ENCODE peak calls at places on chromosomes 1 and 21, in eight cellular contexts. D, Z, B, Y, K, I, L and S are unnamed samples.

GRCh38 chr1:74145086-74145485 is 52.9 kb downstream of the LRRIQ3 start:
- DNase-seq in D (no peak), Z (no peak), B (no peak), Y (no peak), K (no peak), I (no peak), L (no peak), S (no peak)

GRCh38 chr1:206467915-206468314 is 2.4 kb upstream of the IKBKE start:
- DNase-seq in D (no peak), Z (no peak), B (peak), Y (peak), K (no peak), I (no peak), L (peak), S (peak)

GRCh38 chr1:90779573-90779972 is 62.5 kb upstream of the BARHL2 start:
- DNase-seq in D (no peak), Z (no peak), B (no peak), Y (no peak), K (no peak), I (no peak), L (no peak), S (no peak)

GRCh38 chr1:229114781-229115417 is 156.0 kb upstream of the RAB4A start:
- DNase-seq in D (no peak), Z (no peak), B (no peak), Y (no peak), K (no peak), I (no peak), L (no peak), S (peak)

GRCh38 chr1:209030454-209031167 is 552.9 kb upstream of the CAMK1G start:
- DNase-seq in D (no peak), Z (no peak), B (no peak), Y (no peak), K (peak), I (no peak), L (peak), S (no peak)

GRCh38 chr1:116375165-116375883 is 2.3 kb downstream of the ATP1A1 start:
- DNase-seq in D (peak), Z (no peak), B (no peak), Y (no peak), K (peak), I (no peak), L (no peak), S (no peak)

GRCh38 chr1:200260587-200261335 is 149.1 kb downstream of the ZNF281 start:
- DNase-seq in D (no peak), Z (no peak), B (peak), Y (no peak), K (no peak), I (no peak), L (no peak), S (no peak)

GRCh38 chr1:63915121-63915520 is 141.3 kb downstream of the ROR1 start:
- DNase-seq in D (no peak), Z (peak), B (peak), Y (no peak), K (no peak), I (no peak), L (no peak), S (peak)

GRCh38 chr21:29684106-29684505 is 255.7 kb downstream of the GRIK1 start:
- DNase-seq in D (no peak), Z (no peak), B (no peak), Y (no peak), K (no peak), I (no peak), L (no peak), S (no peak)

GRCh38 chr1:209733409-209734192 is 22.3 kb upstream of the TRAF3IP3 start:
- DNase-seq in D (peak), Z (no peak), B (peak), Y (no peak), K (no peak), I (no peak), L (no peak), S (peak)

GRCh38 chr21:42495765-42496119 is 282 bp downstream of the RSPH1 start:
- DNase-seq in D (no peak), Z (no peak), B (no peak), Y (no peak), K (peak), I (no peak), L (peak), S (peak)

GRCh38 chr1:113269577-113269976 is 120.7 kb upstream of the MAGI3 start:
- DNase-seq in D (no peak), Z (no peak), B (no peak), Y (no peak), K (no peak), I (no peak), L (no peak), S (no peak)

GRCh38 chr1:111598534-111598933 is 21.1 kb upstream of the RAP1A start:
- DNase-seq in D (no peak), Z (no peak), B (no peak), Y (no peak), K (no peak), I (no peak), L (no peak), S (no peak)

GRCh38 chr1:41537788-41538351 is 53.4 kb upstream of the EDN2 start:
- DNase-seq in D (no peak), Z (no peak), B (peak), Y (peak), K (peak), I (peak), L (peak), S (peak)

GRCh38 chr1:207218512-207219352 is 102.7 kb upstream of the CD55 start:
- DNase-seq in D (peak), Z (no peak), B (no peak), Y (no peak), K (no peak), I (no peak), L (no peak), S (no peak)

GRCh38 chr1:59903136-59903754 is 23.3 kb downstream of the CYP2J2 start:
- DNase-seq in D (no peak), Z (peak), B (peak), Y (peak), K (peak), I (no peak), L (no peak), S (peak)

GRCh38 chr1:70143052-70143659 is 62.2 kb downstream of the LRRC40 start:
- DNase-seq in D (no peak), Z (no peak), B (peak), Y (no peak), K (no peak), I (no peak), L (no peak), S (peak)

GRCh38 chr21:35202431-35202830 is 153.3 kb upstream of the RUNX1 start:
- DNase-seq in D (peak), Z (no peak), B (peak), Y (no peak), K (no peak), I (no peak), L (no peak), S (peak)

GRCh38 chr1:36553591-36554417 is 71.1 kb upstream of the CSF3R start:
- DNase-seq in D (peak), Z (peak), B (peak), Y (peak), K (peak), I (peak), L (peak), S (peak)

GRCh38 chr1:155981266-155982088 is 3.1 kb upstream of the ARHGEF2 start:
- DNase-seq in D (no peak), Z (no peak), B (peak), Y (no peak), K (no peak), I (peak), L (peak), S (peak)

GRCh38 chr21:34762761-34763160 is 94.0 kb downstream of the CLIC6 start:
- DNase-seq in D (no peak), Z (no peak), B (peak), Y (no peak), K (no peak), I (peak), L (no peak), S (peak)

GRCh38 chr1:69737527-69738176 is 169.9 kb downstream of the LRRC7 start:
- DNase-seq in D (peak), Z (peak), B (peak), Y (peak), K (peak), I (peak), L (no peak), S (peak)

GRCh38 chr1:83033682-83034081 is 965.2 kb downstream of the TTLL7 start:
- DNase-seq in D (peak), Z (no peak), B (peak), Y (no peak), K (no peak), I (no peak), L (no peak), S (peak)

GRCh38 chr1:119133987-119134386 is 6.5 kb downstream of the WARS2 start:
- DNase-seq in D (no peak), Z (no peak), B (peak), Y (no peak), K (no peak), I (peak), L (no peak), S (peak)

GRCh38 chr1:40389871-40390560 is 16.5 kb downstream of the SMAP2 start:
- DNase-seq in D (no peak), Z (no peak), B (peak), Y (no peak), K (no peak), I (peak), L (peak), S (peak)

GRCh38 chr1:150106331-150106730 is 38.8 kb downstream of the VPS45 start:
- DNase-seq in D (no peak), Z (no peak), B (no peak), Y (no peak), K (no peak), I (no peak), L (no peak), S (no peak)

GRCh38 chr21:42058631-42059111 is 12.4 kb upstream of the UMODL1 start:
- DNase-seq in D (no peak), Z (no peak), B (no peak), Y (no peak), K (no peak), I (no peak), L (no peak), S (no peak)

GRCh38 chr1:240737268-240737667 is 125.3 kb upstream of the GREM2 start:
- DNase-seq in D (no peak), Z (no peak), B (peak), Y (no peak), K (no peak), I (no peak), L (no peak), S (no peak)

GRCh38 chr1:226697151-226697575 is 41.9 kb downstream of the ITPKB start:
- DNase-seq in D (peak), Z (no peak), B (peak), Y (no peak), K (no peak), I (peak), L (no peak), S (peak)

GRCh38 chr1:119462964-119463363 is 44.0 kb upstream of the HSD3B1 start:
- DNase-seq in D (peak), Z (no peak), B (no peak), Y (no peak), K (no peak), I (no peak), L (no peak), S (no peak)

GRCh38 chr1:41713557-41714327 is 205.0 kb downstream of the HIVEP3 start:
- DNase-seq in D (peak), Z (peak), B (peak), Y (no peak), K (no peak), I (peak), L (no peak), S (peak)

GRCh38 chr1:160629286-160630210 is 17.3 kb downstream of the SLAMF1 start:
- DNase-seq in D (no peak), Z (no peak), B (no peak), Y (no peak), K (no peak), I (no peak), L (peak), S (no peak)

GRCh38 chr1:34796990-34797389 is 4.2 kb downstream of the GJA4 start:
- DNase-seq in D (no peak), Z (no peak), B (no peak), Y (no peak), K (no peak), I (no peak), L (no peak), S (no peak)
- H3K4me3 ChIP-seq in D (no peak), Z (no peak), B (no peak), Y (no peak), K (no peak), I (no peak), L (no peak), S (no peak)

GRCh38 chr1:175267716-175268416 is 75.3 kb upstream of the KIAA0040 start:
- DNase-seq in D (peak), Z (no peak), B (peak), Y (peak), K (peak), I (no peak), L (peak), S (peak)

GRCh38 chr1:175262646-175263045 is 70.1 kb upstream of the KIAA0040 start:
- DNase-seq in D (peak), Z (no peak), B (peak), Y (no peak), K (no peak), I (no peak), L (no peak), S (peak)
- TF ChIP-seq CTCF in D (no peak), Z (no peak), B (no peak), Y (no peak), K (no peak), I (no peak), L (no peak), S (no peak)

DNA sequence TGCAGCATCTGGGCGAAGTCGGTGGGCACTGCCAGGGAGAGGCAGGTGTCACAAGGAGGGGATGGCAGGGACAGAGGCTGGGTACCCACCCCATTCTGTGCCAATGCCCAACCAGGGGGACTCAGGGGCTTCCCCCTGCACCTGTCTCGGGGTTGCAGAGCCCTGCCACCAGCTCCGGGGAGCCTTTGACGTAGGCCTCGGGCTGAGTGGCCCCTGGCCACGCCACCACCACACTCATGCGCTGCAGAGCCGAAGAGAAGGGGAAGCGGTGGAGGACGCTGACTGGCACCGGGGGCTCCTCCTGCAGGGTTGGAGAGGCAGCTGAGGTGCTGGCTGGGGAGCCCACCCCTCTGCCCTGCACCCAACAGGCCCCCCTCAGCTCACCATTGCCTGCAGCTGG is 11.7 kb upstream of the MFAP2 start:
- DNase-seq in D (no peak), Z (no peak), B (no peak), Y (no peak), K (no peak), I (no peak), L (no peak), S (no peak)
- H3K4me3 ChIP-seq in D (no peak), Z (no peak), B (no peak), Y (no peak), K (no peak), I (no peak), L (no peak), S (no peak)

GRCh38 chr21:31203371-31204054 is 140.5 kb downstream of the TIAM1 start:
- DNase-seq in D (peak), Z (no peak), B (no peak), Y (no peak), K (no peak), I (no peak), L (no peak), S (peak)
- TF ChIP-seq CTCF in D (no peak), Z (no peak), B (no peak), Y (no peak), K (no peak), I (no peak), L (no peak), S (no peak)

GRCh38 chr1:12594966-12595838 is 22.8 kb downstream of the DHRS3 start:
- DNase-seq in D (peak), Z (peak), B (peak), Y (peak), K (peak), I (peak), L (peak), S (peak)

GRCh38 chr1:12593621-12594066 is 24.4 kb downstream of the DHRS3 start:
- DNase-seq in D (peak), Z (no peak), B (peak), Y (no peak), K (peak), I (no peak), L (peak), S (peak)

GRCh38 chr1:12595839-12596821 is 21.9 kb downstream of the DHRS3 start:
- DNase-seq in D (peak), Z (peak), B (peak), Y (peak), K (peak), I (peak), L (peak), S (peak)

GRCh38 chr1:12592496-12592895 is 25.5 kb downstream of the DHRS3 start:
- DNase-seq in D (no peak), Z (no peak), B (no peak), Y (no peak), K (no peak), I (no peak), L (no peak), S (no peak)

GRCh38 chr1:12594490-12594889 is 23.5 kb downstream of the DHRS3 start:
- DNase-seq in D (no peak), Z (no peak), B (no peak), Y (no peak), K (no peak), I (no peak), L (no peak), S (no peak)
- H3K4me3 ChIP-seq in D (no peak), Z (no peak), B (no peak), Y (no peak), K (no peak), I (peak), L (no peak), S (no peak)

GRCh38 chr1:198948895-198949659 is 310.2 kb downstream of the PTPRC start:
- DNase-seq in D (no peak), Z (no peak), B (no peak), Y (no peak), K (no peak), I (no peak), L (no peak), S (no peak)
- TF ChIP-seq CTCF in D (no peak), Z (no peak), B (no peak), Y (no peak), K (no peak), I (no peak), L (no peak), S (no peak)

GRCh38 chr1:47592296-47592975 is 154.6 kb downstream of the FOXD2 start:
- DNase-seq in D (no peak), Z (no peak), B (no peak), Y (no peak), K (no peak), I (no peak), L (no peak), S (no peak)
- H3K4me3 ChIP-seq in D (no peak), Z (no peak), B (no peak), Y (no peak), K (no peak), I (no peak), L (no peak), S (no peak)

GRCh38 chr21:25872271-25872670 is 137.5 kb downstream of the GABPA start:
- DNase-seq in D (no peak), Z (no peak), B (no peak), Y (no peak), K (no peak), I (no peak), L (no peak), S (no peak)
- TF ChIP-seq CTCF in D (no peak), Z (peak), B (no peak), Y (no peak), K (no peak), I (no peak), L (no peak), S (no peak)

GRCh38 chr1:234861024-234861620 is 251.1 kb upstream of the IRF2BP2 start:
- DNase-seq in D (no peak), Z (no peak), B (no peak), Y (no peak), K (no peak), I (no peak), L (no peak), S (no peak)

GRCh38 chr1:234862944-234863515 is 253.1 kb upstream of the IRF2BP2 start:
- DNase-seq in D (peak), Z (no peak), B (peak), Y (no peak), K (peak), I (no peak), L (peak), S (peak)

GRCh38 chr1:234862360-234862943 is 252.5 kb upstream of the IRF2BP2 start:
- DNase-seq in D (no peak), Z (no peak), B (no peak), Y (no peak), K (no peak), I (no peak), L (no peak), S (no peak)

GRCh38 chr1:234863596-234863995 is 253.6 kb upstream of the IRF2BP2 start:
- DNase-seq in D (peak), Z (no peak), B (peak), Y (no peak), K (no peak), I (no peak), L (no peak), S (peak)

DNA sequence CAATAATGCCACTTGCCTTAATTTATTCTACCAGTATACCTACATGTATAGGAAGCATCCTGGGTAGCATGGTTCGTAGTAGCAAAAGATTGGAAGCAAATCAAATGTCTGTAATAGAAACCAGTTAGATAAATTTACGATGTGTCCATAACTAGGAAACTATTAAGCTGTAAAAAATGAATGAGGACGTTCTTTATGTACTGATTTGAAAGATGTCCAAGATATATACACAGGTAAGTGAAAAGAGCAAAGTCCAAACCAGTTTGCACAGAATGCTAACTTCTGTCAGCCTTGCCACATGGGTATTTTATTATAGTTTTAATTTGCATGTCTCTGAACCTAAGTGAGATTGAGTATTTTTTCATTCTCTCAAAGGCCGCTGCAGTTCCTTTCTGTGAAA is 251.8 kb upstream of the IRF2BP2 start:
- DNase-seq in D (no peak), Z (no peak), B (no peak), Y (no peak), K (no peak), I (no peak), L (no peak), S (no peak)
- H3K4me3 ChIP-seq in D (no peak), Z (no peak), B (no peak), Y (no peak), K (no peak), I (no peak), L (no peak), S (no peak)